ENCODE peak calls at places on chromosomes 16 and 17, in four cellular contexts. One of them, this sample, is unnamed.

GRCh38 chr16:74186589-74186988 is 110.0 kb upstream of the PSMD7 start:
- DNase-seq in K562: no peak
- DNase-seq in SK-N-SH: peak
- DNase-seq in HepG2: no peak
- DNase-seq in this sample: peak

GRCh38 chr16:2085669-2086068 is 37.9 kb downstream of the TSC2 start:
- DNase-seq in K562: no peak
- DNase-seq in SK-N-SH: no peak
- DNase-seq in HepG2: no peak
- DNase-seq in this sample: no peak

GRCh38 chr17:40283662-40284061 is 4.0 kb upstream of the CDC6 start:
- DNase-seq in K562: no peak
- DNase-seq in SK-N-SH: no peak
- DNase-seq in HepG2: no peak
- DNase-seq in this sample: peak

GRCh38 chr17:2343421-2343820 is 6.1 kb downstream of the SGSM2 start:
- DNase-seq in K562: no peak
- DNase-seq in SK-N-SH: no peak
- DNase-seq in HepG2: no peak
- DNase-seq in this sample: no peak

GRCh38 chr17:2029911-2030778 is at the start of gene DPH1:
- DNase-seq in K562: peak
- DNase-seq in SK-N-SH: peak
- DNase-seq in HepG2: peak
- DNase-seq in this sample: peak

GRCh38 chr16:66483689-66484452 is 56.8 kb downstream of the BEAN1 start:
- DNase-seq in K562: peak
- DNase-seq in SK-N-SH: peak
- DNase-seq in HepG2: peak
- DNase-seq in this sample: peak

GRCh38 chr17:58513913-58514794 is at the start of gene MTMR4:
- DNase-seq in K562: peak
- DNase-seq in SK-N-SH: peak
- DNase-seq in HepG2: peak
- DNase-seq in this sample: peak

GRCh38 chr17:5425826-5426225 is 5.8 kb downstream of the RPAIN start:
- DNase-seq in K562: no peak
- DNase-seq in SK-N-SH: no peak
- DNase-seq in HepG2: no peak
- DNase-seq in this sample: no peak

GRCh38 chr17:13736915-13737314 is 135.2 kb upstream of the HS3ST3A1 start:
- DNase-seq in K562: no peak
- DNase-seq in SK-N-SH: no peak
- DNase-seq in HepG2: no peak
- DNase-seq in this sample: peak

GRCh38 chr16:47976609-47977180 is 179.1 kb downstream of the ABCC12 start:
- DNase-seq in K562: no peak
- DNase-seq in SK-N-SH: no peak
- DNase-seq in HepG2: no peak
- DNase-seq in this sample: no peak
- H3K9ac ChIP-seq in K562: no peak
- H3K9ac ChIP-seq in SK-N-SH: no peak
- H3K9ac ChIP-seq in HepG2: no peak
- H3K9ac ChIP-seq in this sample: no peak

GRCh38 chr16:4580245-4580644 is 24.1 kb downstream of the C16orf96 start:
- DNase-seq in K562: no peak
- DNase-seq in SK-N-SH: no peak
- DNase-seq in HepG2: no peak
- DNase-seq in this sample: no peak
- TF ChIP-seq RFX5 in K562: no peak
- TF ChIP-seq RFX5 in SK-N-SH: no peak
- TF ChIP-seq RFX5 in HepG2: no peak
- TF ChIP-seq RFX5 in this sample: no peak

GRCh38 chr16:70708381-70709253 is 22.8 kb upstream of the MTSS2 start:
- DNase-seq in K562: no peak
- DNase-seq in SK-N-SH: no peak
- DNase-seq in HepG2: no peak
- DNase-seq in this sample: no peak

GRCh38 chr16:70705056-70705455 is 19.2 kb upstream of the MTSS2 start:
- DNase-seq in K562: no peak
- DNase-seq in SK-N-SH: no peak
- DNase-seq in HepG2: no peak
- DNase-seq in this sample: peak

GRCh38 chr16:70704586-70704985 is 18.7 kb upstream of the MTSS2 start:
- DNase-seq in K562: no peak
- DNase-seq in SK-N-SH: no peak
- DNase-seq in HepG2: no peak
- DNase-seq in this sample: no peak

GRCh38 chr16:70709457-70709856 is 23.6 kb upstream of the MTSS2 start:
- DNase-seq in K562: no peak
- DNase-seq in SK-N-SH: no peak
- DNase-seq in HepG2: no peak
- DNase-seq in this sample: no peak

GRCh38 chr16:70706948-70707465 is 21.2 kb upstream of the MTSS2 start:
- DNase-seq in K562: no peak
- DNase-seq in SK-N-SH: no peak
- DNase-seq in HepG2: no peak
- DNase-seq in this sample: peak
- H2AFZ ChIP-seq in K562: no peak
- H2AFZ ChIP-seq in SK-N-SH: peak
- H2AFZ ChIP-seq in HepG2: no peak
- H2AFZ ChIP-seq in this sample: peak

GRCh38 chr17:9218068-9218635 is 196.8 kb downstream of the NTN1 start:
- DNase-seq in K562: no peak
- DNase-seq in SK-N-SH: no peak
- DNase-seq in HepG2: no peak
- DNase-seq in this sample: no peak

GRCh38 chr17:9219631-9220415 is 198.5 kb downstream of the NTN1 start:
- DNase-seq in K562: no peak
- DNase-seq in SK-N-SH: no peak
- DNase-seq in HepG2: no peak
- DNase-seq in this sample: no peak

GRCh38 chr17:9218911-9219310 is 197.6 kb downstream of the NTN1 start:
- DNase-seq in K562: no peak
- DNase-seq in SK-N-SH: no peak
- DNase-seq in HepG2: no peak
- DNase-seq in this sample: no peak

GRCh38 chr17:9215465-9215864 is 194.2 kb downstream of the NTN1 start:
- DNase-seq in K562: no peak
- DNase-seq in SK-N-SH: no peak
- DNase-seq in HepG2: no peak
- DNase-seq in this sample: no peak

DNA sequence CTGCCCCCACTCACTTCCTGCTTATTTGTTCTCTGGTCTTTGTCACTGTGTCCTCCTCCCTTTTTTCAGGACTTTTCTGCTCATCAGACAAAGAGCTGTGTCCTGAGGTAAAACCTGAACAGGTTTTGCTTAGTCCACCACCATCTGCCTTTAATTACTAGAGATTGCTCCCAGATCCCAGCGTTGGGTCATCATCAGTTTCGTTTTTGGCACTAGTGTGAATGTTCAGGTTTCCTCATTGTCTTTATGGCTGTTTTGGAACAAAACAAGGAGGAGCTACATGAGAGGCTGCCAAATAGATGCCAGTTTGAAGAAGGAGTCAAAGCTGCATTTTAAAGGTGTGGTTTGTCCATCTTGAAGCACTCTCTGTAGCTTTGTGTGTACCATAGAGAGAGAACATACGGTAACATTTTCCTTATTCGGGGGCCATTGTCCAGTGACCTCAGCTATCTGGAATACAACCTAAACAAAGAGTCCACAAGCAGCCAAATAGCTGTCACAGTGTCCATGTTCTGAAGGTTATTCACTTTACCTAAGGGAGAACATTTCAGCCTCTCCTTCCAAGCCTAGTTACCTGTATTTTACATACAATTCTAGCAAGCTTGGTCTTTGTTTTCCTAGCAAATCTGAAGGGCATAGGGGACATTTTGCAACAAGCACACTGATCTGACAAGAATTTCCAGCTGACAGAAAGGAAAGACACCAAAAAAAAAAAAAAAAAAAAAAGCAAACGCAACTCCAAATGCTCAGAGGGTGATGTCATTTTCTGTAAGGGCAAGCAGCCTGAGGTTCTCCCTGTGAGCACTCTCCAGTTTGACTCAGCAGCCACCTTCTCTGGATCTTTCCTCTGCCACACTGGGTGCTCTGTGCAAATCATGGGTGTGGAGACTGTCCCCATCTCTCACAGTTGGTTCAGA is 196.1 kb downstream of the NTN1 start:
- DNase-seq in K562: no peak
- DNase-seq in SK-N-SH: peak
- DNase-seq in HepG2: peak
- DNase-seq in this sample: peak
- H3K9ac ChIP-seq in K562: no peak
- H3K9ac ChIP-seq in SK-N-SH: no peak
- H3K9ac ChIP-seq in HepG2: no peak
- H3K9ac ChIP-seq in this sample: peak

DNA sequence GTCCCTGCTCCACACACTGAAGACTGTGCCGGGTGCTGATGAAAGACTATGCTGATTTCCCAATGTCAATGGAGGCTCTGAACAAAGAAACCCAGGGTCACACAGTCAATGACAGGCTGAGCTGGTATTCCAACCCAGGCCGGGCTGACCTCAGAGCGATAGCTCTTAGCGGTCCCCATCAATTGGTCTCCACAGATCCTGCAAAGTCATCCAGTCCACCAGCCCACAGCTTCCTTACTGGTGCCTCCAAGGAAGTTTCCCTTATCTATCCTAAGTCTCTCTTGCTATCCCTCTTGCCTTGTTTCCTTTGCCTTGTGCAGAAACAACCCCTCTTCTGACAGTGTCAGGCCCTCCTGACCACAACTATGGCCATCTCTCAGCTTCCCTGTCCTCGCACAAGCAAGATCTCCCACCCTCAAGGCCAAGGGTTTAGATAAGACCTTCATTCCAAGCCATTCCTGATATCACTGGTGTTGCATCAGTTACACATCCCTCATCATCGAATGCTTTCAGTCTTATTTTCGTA is 52.7 kb upstream of the KSR1 start:
- DNase-seq in K562: peak
- DNase-seq in SK-N-SH: no peak
- DNase-seq in HepG2: no peak
- DNase-seq in this sample: no peak
- TF ChIP-seq RFX5 in K562: no peak
- TF ChIP-seq RFX5 in SK-N-SH: no peak
- TF ChIP-seq RFX5 in HepG2: no peak
- TF ChIP-seq RFX5 in this sample: no peak

GRCh38 chr16:15396948-15397594 is 1.5 kb downstream of the MPV17L start:
- DNase-seq in K562: no peak
- DNase-seq in SK-N-SH: no peak
- DNase-seq in HepG2: peak
- DNase-seq in this sample: no peak

GRCh38 chr16:15401972-15402371 is 6.4 kb downstream of the MPV17L start:
- DNase-seq in K562: no peak
- DNase-seq in SK-N-SH: no peak
- DNase-seq in HepG2: no peak
- DNase-seq in this sample: no peak

GRCh38 chr16:15403392-15403995 is 7.9 kb downstream of the MPV17L start:
- DNase-seq in K562: no peak
- DNase-seq in SK-N-SH: no peak
- DNase-seq in HepG2: no peak
- DNase-seq in this sample: no peak

GRCh38 chr16:15399317-15399716 is 3.8 kb downstream of the MPV17L start:
- DNase-seq in K562: no peak
- DNase-seq in SK-N-SH: no peak
- DNase-seq in HepG2: no peak
- DNase-seq in this sample: no peak

GRCh38 chr16:15398618-15399316 is 3.2 kb downstream of the MPV17L start:
- DNase-seq in K562: no peak
- DNase-seq in SK-N-SH: no peak
- DNase-seq in HepG2: peak
- DNase-seq in this sample: no peak
- H2AFZ ChIP-seq in K562: no peak
- H2AFZ ChIP-seq in SK-N-SH: no peak
- H2AFZ ChIP-seq in HepG2: no peak
- H2AFZ ChIP-seq in this sample: no peak

GRCh38 chr16:68644303-68644702 is 807 bp upstream of the CDH3 start:
- DNase-seq in K562: no peak
- DNase-seq in SK-N-SH: no peak
- DNase-seq in HepG2: peak
- DNase-seq in this sample: no peak
- H3K9ac ChIP-seq in K562: no peak
- H3K9ac ChIP-seq in SK-N-SH: no peak
- H3K9ac ChIP-seq in HepG2: no peak
- H3K9ac ChIP-seq in this sample: no peak